ENCODE peak calls at places on chromosomes 7 and 10, in ten cellular contexts. X is activated gamma-delta T cell treated with anti-CD3 and anti-CD28 coated beads, Interleukin-2, amount 50 U/mL, for 16 hours; D is left ventricle myocardium inferior; N is WTC11; L is colonic mucosa; U is activated naive CD8-positive, alpha-beta T cell treated with anti-CD3 and anti-CD28 coated beads, Interleukin-2, amount 10 ng/mL, durations not matched to agents 7 days and 5 days; Y is neural crest cell; J is frontal cortex; S is posterior cingulate gyrus; A is IMR-90. Q is an unnamed sample.

GRCh38 chr7:112271162-112271561 is 64.7 kb downstream of the ZNF277 start:
- DNase-seq in X (no peak), D (no peak), N (no peak), L (no peak), U (no peak), Y (no peak), J (no peak), S (no peak), A (no peak), Q (no peak)

GRCh38 chr7:76244781-76245391 is 43.2 kb downstream of the SRRM3 start:
- DNase-seq in X (no peak), D (no peak), N (no peak), L (no peak), U (no peak), Y (no peak), J (no peak), S (no peak), A (no peak), Q (no peak)

GRCh38 chr10:32144817-32145688 is 88.8 kb upstream of the KIF5B start:
- DNase-seq in X (no peak), D (no peak), N (no peak), L (peak), U (no peak), Y (no peak), J (no peak), S (no peak), A (no peak), Q (peak)

GRCh38 chr10:71357792-71358265 is 38.8 kb downstream of the SLC29A3 start:
- DNase-seq in X (no peak), D (no peak), N (no peak), L (no peak), U (no peak), Y (no peak), J (no peak), S (no peak), A (peak), Q (no peak)

GRCh38 chr7:45064047-45064725 is 24.6 kb downstream of the NACAD start:
- DNase-seq in X (no peak), D (no peak), N (no peak), L (no peak), U (no peak), Y (no peak), J (no peak), S (no peak), A (no peak), Q (no peak)

GRCh38 chr7:28755255-28755654 is 202.9 kb downstream of the TRIL start:
- DNase-seq in X (no peak), D (no peak), N (no peak), L (no peak), U (no peak), Y (no peak), J (no peak), S (no peak), A (peak), Q (no peak)

GRCh38 chr10:61628199-61628874 is 34.4 kb upstream of the CABCOCO1 start:
- DNase-seq in X (no peak), D (no peak), N (no peak), L (no peak), U (no peak), Y (no peak), J (no peak), S (no peak), A (peak), Q (no peak)

GRCh38 chr7:139567647-139568345 is 44.3 kb downstream of the CLEC2L start:
- DNase-seq in X (no peak), D (no peak), N (no peak), L (no peak), U (no peak), Y (no peak), J (no peak), S (no peak), A (no peak), Q (no peak)

GRCh38 chr7:30706316-30706715 is 24.1 kb upstream of the CRHR2 start:
- DNase-seq in X (no peak), D (no peak), N (no peak), L (no peak), U (no peak), Y (no peak), J (no peak), S (no peak), A (no peak), Q (no peak)

GRCh38 chr7:105353752-105354328 is 34.9 kb downstream of the SRPK2 start:
- DNase-seq in X (no peak), D (peak), N (no peak), L (peak), U (no peak), Y (no peak), J (no peak), S (no peak), A (no peak), Q (no peak)

GRCh38 chr7:108147031-108147563 is 16.9 kb upstream of the LAMB4 start:
- DNase-seq in X (no peak), D (no peak), N (no peak), L (no peak), U (no peak), Y (no peak), J (no peak), S (no peak), A (no peak), Q (no peak)

GRCh38 chr10:51860257-51860656 is 160.9 kb upstream of the CSTF2T start:
- DNase-seq in X (no peak), D (no peak), N (no peak), L (peak), U (no peak), Y (no peak), J (no peak), S (no peak), A (peak), Q (peak)

GRCh38 chr7:149831730-149832219 is 6.4 kb upstream of the ZNF862 start:
- DNase-seq in X (no peak), D (no peak), N (peak), L (no peak), U (no peak), Y (no peak), J (no peak), S (no peak), A (no peak), Q (peak)

GRCh38 chr7:43211276-43211675 is 98.8 kb downstream of the HECW1 start:
- DNase-seq in X (no peak), D (no peak), N (no peak), L (no peak), U (no peak), Y (no peak), J (no peak), S (no peak), A (no peak), Q (no peak)

GRCh38 chr10:52965938-52966401 is 193.4 kb upstream of the MBL2 start:
- DNase-seq in X (no peak), D (no peak), N (no peak), L (no peak), U (no peak), Y (no peak), J (no peak), S (no peak), A (no peak), Q (no peak)

GRCh38 chr10:88245974-88246511 is 337.1 kb downstream of the RNLS start:
- DNase-seq in X (no peak), D (no peak), N (no peak), L (no peak), U (no peak), Y (no peak), J (no peak), S (no peak), A (peak), Q (no peak)

GRCh38 chr10:11713186-11713743 is 28.9 kb upstream of the ECHDC3 start:
- DNase-seq in X (no peak), D (no peak), N (no peak), L (no peak), U (no peak), Y (no peak), J (no peak), S (no peak), A (peak), Q (no peak)

GRCh38 chr7:157690833-157691382 is 354.1 kb downstream of the DNAJB6 start:
- DNase-seq in X (no peak), D (peak), N (peak), L (peak), U (no peak), Y (peak), J (peak), S (peak), A (no peak), Q (no peak)

GRCh38 chr7:73397521-73397934 is 36.0 kb upstream of the FZD9 start:
- DNase-seq in X (no peak), D (no peak), N (peak), L (no peak), U (no peak), Y (no peak), J (no peak), S (no peak), A (no peak), Q (no peak)

GRCh38 chr10:125127110-125127509 is 33.3 kb downstream of the CTBP2 start:
- DNase-seq in X (no peak), D (no peak), N (peak), L (no peak), U (no peak), Y (no peak), J (no peak), S (no peak), A (no peak), Q (no peak)

GRCh38 chr7:31986878-31987518 is 83.2 kb downstream of the PDE1C start:
- DNase-seq in X (no peak), D (no peak), N (no peak), L (no peak), U (no peak), Y (no peak), J (no peak), S (no peak), A (peak), Q (no peak)

GRCh38 chr7:16080131-16080530 is 341.2 kb downstream of the CRPPA start:
- DNase-seq in X (no peak), D (no peak), N (no peak), L (no peak), U (no peak), Y (no peak), J (no peak), S (no peak), A (no peak), Q (no peak)

GRCh38 chr7:93921607-93922446 is at the start of gene GNG11:
- DNase-seq in X (no peak), D (peak), N (peak), L (peak), U (peak), Y (peak), J (no peak), S (peak), A (peak), Q (peak)

GRCh38 chr10:82866424-82867020 is 991.5 kb downstream of the NRG3 start:
- DNase-seq in X (no peak), D (no peak), N (no peak), L (no peak), U (no peak), Y (no peak), J (no peak), S (no peak), A (peak), Q (no peak)

GRCh38 chr10:6296456-6297214 is 93.9 kb downstream of the PFKFB3 start:
- DNase-seq in X (no peak), D (no peak), N (no peak), L (no peak), U (no peak), Y (no peak), J (no peak), S (no peak), A (no peak), Q (no peak)

GRCh38 chr7:5827755-5828154 is 46.3 kb upstream of the RNF216 start:
- DNase-seq in X (no peak), D (no peak), N (peak), L (peak), U (peak), Y (no peak), J (no peak), S (no peak), A (no peak), Q (no peak)

GRCh38 chr10:100709655-100710054 is 35.7 kb upstream of the PAX2 start:
- DNase-seq in X (no peak), D (no peak), N (no peak), L (no peak), U (no peak), Y (no peak), J (no peak), S (no peak), A (no peak), Q (no peak)

GRCh38 chr10:12513775-12514663 is 164.7 kb downstream of the CAMK1D start:
- DNase-seq in X (no peak), D (no peak), N (no peak), L (peak), U (no peak), Y (no peak), J (no peak), S (no peak), A (peak), Q (no peak)

GRCh38 chr7:964401-965231 is 10.1 kb upstream of the ADAP1 start:
- DNase-seq in X (no peak), D (peak), N (peak), L (no peak), U (no peak), Y (no peak), J (no peak), S (peak), A (peak), Q (peak)

GRCh38 chr7:23907012-23907411 is 197.0 kb downstream of the STK31 start:
- DNase-seq in X (no peak), D (no peak), N (no peak), L (no peak), U (no peak), Y (no peak), J (no peak), S (no peak), A (no peak), Q (no peak)